ENCODE peak calls at places on chromosomes 5 and 9, in five cellular contexts. A, O, H, J and U are unnamed samples.

GRCh38 chr5:68033961-68034581 is 181.5 kb upstream of the PIK3R1 start:
- DNase-seq in H (no peak), O (peak), A (no peak), J (no peak), U (no peak)

GRCh38 chr5:33205727-33206410 is 234.9 kb upstream of the TARS1 start:
- DNase-seq in A (no peak), O (no peak), J (no peak), H (no peak), U (no peak)

GRCh38 chr9:137031904-137032639 is at the start of gene FUT7:
- DNase-seq in A (peak), H (no peak), O (no peak), J (no peak), U (no peak)

GRCh38 chr5:99032234-99033013 is 103.6 kb upstream of the CHD1 start:
- DNase-seq in J (no peak), A (no peak), H (no peak), O (peak), U (no peak)

GRCh38 chr5:164958688-164959087 is 1453.3 kb downstream of the MAT2B start:
- DNase-seq in O (no peak), A (no peak), H (no peak), J (no peak), U (no peak)

GRCh38 chr5:124662261-124662781 is 84.1 kb downstream of the ZNF608 start:
- DNase-seq in A (no peak), J (no peak), O (no peak), H (no peak), U (no peak)

GRCh38 chr9:132647355-132647754 is 22.4 kb downstream of the DDX31 start:
- DNase-seq in A (no peak), H (no peak), J (no peak), O (no peak), U (no peak)

GRCh38 chr9:113992276-113992951 is 85.7 kb downstream of the AMBP start:
- DNase-seq in O (peak), A (peak), H (peak), J (no peak), U (no peak)

GRCh38 chr9:109813829-109814228 is 33.8 kb downstream of the PALM2AKAP2 start:
- DNase-seq in O (no peak), H (no peak), A (no peak), J (no peak), U (no peak)

GRCh38 chr9:6777218-6777902 is 19.6 kb downstream of the KDM4C start:
- DNase-seq in O (no peak), A (no peak), H (no peak), J (peak), U (no peak)

GRCh38 chr9:750264-750967 is 91.1 kb upstream of the DMRT1 start:
- DNase-seq in A (no peak), J (no peak), O (no peak), H (peak), U (no peak)

GRCh38 chr5:2169862-2170820 is 287.4 kb upstream of the IRX4 start:
- DNase-seq in O (no peak), J (no peak), A (peak), H (peak), U (no peak)

GRCh38 chr9:124697326-124698200 is 73.5 kb downstream of the NR6A1 start:
- DNase-seq in A (no peak), H (no peak), O (no peak), J (no peak), U (no peak)

GRCh38 chr5:27315541-27316282 is 277.3 kb upstream of the CDH9 start:
- DNase-seq in J (peak), A (no peak), O (no peak), H (no peak), U (no peak)

GRCh38 chr5:64026493-64026892 is 64.2 kb upstream of the HTR1A start:
- DNase-seq in J (no peak), O (no peak), A (no peak), H (no peak), U (no peak)

GRCh38 chr5:146793709-146794108 is 84.8 kb downstream of the PPP2R2B start:
- DNase-seq in H (no peak), J (no peak), A (no peak), O (no peak), U (no peak)
- H3K4me3 ChIP-seq in H (no peak), J (no peak), A (no peak), O (no peak), U (no peak)

DNA sequence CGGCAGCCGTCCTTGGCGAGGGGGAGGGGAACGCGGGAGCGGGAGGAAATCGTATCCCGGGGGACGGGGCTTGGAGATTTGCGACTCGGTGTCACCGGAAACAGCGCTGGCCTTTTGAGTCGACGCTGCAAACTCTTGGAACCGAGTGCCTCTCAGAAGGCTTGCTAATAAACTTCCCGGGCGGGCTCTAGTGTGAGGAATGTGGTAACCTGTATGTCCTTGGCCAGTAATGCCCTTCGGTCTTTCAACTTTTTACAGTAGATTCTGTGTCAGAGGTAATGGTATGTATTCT is 82.7 kb downstream of the PTPDC1 start:
- DNase-seq in H (no peak), O (no peak), J (no peak), A (no peak), U (no peak)
- TF ChIP-seq POLR2A in H (no peak), O (no peak), J (no peak), A (no peak), U (no peak)

DNA sequence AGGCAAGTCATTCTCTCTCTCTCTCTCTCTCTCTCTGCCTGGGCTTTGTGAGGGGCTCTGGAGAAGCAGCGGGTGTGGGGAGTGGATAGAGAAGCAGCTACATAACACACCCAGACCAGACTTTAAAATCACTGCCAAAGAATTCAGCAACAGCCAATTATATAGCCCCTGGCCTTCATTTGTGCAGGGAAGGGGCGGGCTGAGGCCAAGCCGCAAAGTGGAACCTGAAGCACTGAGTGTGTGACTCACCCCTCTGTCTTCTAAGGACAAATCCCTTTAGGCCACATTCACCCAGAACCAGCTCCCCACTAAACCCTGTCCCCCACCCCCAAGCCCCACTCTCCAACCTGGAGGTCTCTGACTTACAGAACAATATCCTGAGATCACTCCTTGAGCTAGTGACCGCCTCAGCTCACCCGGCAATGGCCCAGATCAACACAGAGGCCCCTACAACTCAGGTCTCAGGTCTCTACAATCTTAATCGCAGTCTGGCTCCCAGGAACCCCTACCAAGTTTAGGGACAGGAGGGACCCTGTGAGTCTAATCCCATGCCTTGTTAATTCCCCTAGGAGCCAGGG is 6.0 kb downstream of the B4GALT1 start:
- DNase-seq in H (peak), J (no peak), A (peak), O (peak), U (no peak)
- TF ChIP-seq POLR2AphosphoS5 in H (no peak), J (peak), A (peak), O (peak), U (peak)

GRCh38 chr9:18610956-18611355 is 137.0 kb downstream of the ADAMTSL1 start:
- DNase-seq in O (no peak), A (no peak), H (no peak), J (no peak), U (no peak)
- H3K4me3 ChIP-seq in O (no peak), A (no peak), H (no peak), J (no peak), U (no peak)

DNA sequence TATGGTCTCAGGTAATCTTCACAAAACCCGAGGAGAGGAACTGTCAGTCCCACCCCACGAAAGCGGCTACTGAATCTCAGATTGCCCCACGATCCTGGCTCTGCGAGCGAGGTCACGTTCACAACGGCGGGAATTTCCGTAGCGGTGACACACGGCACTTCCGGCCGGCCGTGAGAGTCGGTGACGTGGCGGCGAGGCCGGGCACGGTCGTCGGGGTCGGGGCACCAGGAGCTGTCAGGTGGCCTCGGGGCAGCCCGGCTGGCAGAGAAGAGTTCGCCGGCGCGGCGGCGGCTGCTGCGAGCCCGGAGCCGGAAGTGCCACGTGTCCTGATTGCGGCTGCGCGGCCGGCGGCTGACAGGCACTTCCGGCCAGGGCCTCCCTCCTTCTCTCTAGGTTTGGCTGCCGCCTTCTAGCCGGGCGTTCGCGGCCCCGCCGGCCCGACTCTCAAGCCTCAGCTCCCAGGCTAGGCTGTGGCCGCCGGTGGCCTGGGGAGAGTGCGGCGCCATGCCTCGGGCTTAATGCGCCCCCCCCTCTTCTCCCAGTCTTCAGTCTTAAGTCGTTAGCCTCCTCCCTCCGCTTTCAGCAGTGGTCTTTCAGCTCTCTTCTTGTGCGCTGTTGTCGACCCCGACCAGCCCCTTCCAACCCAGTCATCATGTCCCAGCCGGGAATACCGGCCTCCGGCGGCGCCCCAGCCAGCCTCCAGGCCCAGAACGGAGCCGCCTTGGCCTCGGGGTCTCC is at the start of gene SEC24A:
- DNase-seq in H (peak), A (peak), O (peak), J (peak), U (peak)
- TF ChIP-seq POLR2A in H (peak), A (no peak), O (peak), J (peak), U (peak)

GRCh38 chr5:177094224-177095087 is 7.7 kb downstream of the FGFR4 start:
- DNase-seq in A (no peak), J (no peak), O (peak), H (no peak), U (no peak)
- TF ChIP-seq POLR2AphosphoS5 in A (peak), J (no peak), O (peak), H (no peak), U (peak)